ENCODE peak calls at places on chromosomes 6 and 20, in seven cellular contexts. Z is NCI-H748 treated with DMSO at 0.1 percent for 48 hours; D is activated CD8-positive, alpha-beta memory T cell treated with anti-CD3 and anti-CD28 coated beads, Interleukin-2, amount 10 ng/mL, durations not matched to agents 7 days and 5 days; I is sigmoid colon; U is stimulated activated naive CD8-positive, alpha-beta T cell treated with anti-CD3 and anti-CD28 coated beads, Interleukin-15, Interleukin-2, amounts not matched to agents 100 U/mL and 50 U/mL, for 24 hours; Q is AG08396; M is sciatic nerve. F is an unnamed sample.
A peak's percentile ranks its signal among the peaks of the same experiment; 100 is the strongest.

GRCh38 chr20:50369225-50370035 is 140.8 kb upstream of the PTPN1 start:
- DNase-seq in U (no peak), Z (no peak), D (no peak), M (no peak), Q (no peak), I (no peak), F (no peak)

GRCh38 chr6:53461041-53461656 is 83.8 kb downstream of the GCLC start:
- DNase-seq in M (no peak), U (no peak), Z (peak; percentile 94), I (no peak), Q (no peak), D (no peak), F (no peak)

GRCh38 chr20:38128691-38129090 is 36.4 kb downstream of the TGM2 start:
- DNase-seq in Q (no peak), M (peak; percentile 23), D (no peak), I (peak; percentile 46), Z (no peak), U (no peak), F (no peak)

GRCh38 chr6:163333038-163333437 is 81.5 kb upstream of the QKI start:
- DNase-seq in I (no peak), Q (no peak), D (no peak), Z (no peak), U (no peak), M (no peak), F (no peak)

GRCh38 chr20:60765821-60766403 is 486.1 kb upstream of the CDH4 start:
- DNase-seq in I (no peak), Z (no peak), Q (no peak), M (no peak), D (no peak), U (no peak), F (no peak)

GRCh38 chr6:97865612-97866011 is 582.6 kb upstream of the MMS22L start:
- DNase-seq in Z (no peak), D (no peak), I (no peak), Q (no peak), M (no peak), U (no peak), F (no peak)

GRCh38 chr6:106300944-106301343 is 24.6 kb downstream of the ATG5 start:
- DNase-seq in M (no peak), D (no peak), I (no peak), Q (peak; percentile 12), U (no peak), Z (no peak), F (no peak)

GRCh38 chr20:62942456-62942855 is 4.5 kb downstream of the GID8 start:
- DNase-seq in Q (no peak), U (no peak), M (peak; percentile 52), Z (no peak), I (no peak), D (no peak), F (no peak)

GRCh38 chr20:22833851-22834250 is 201.3 kb upstream of the SSTR4 start:
- DNase-seq in Z (no peak), U (no peak), D (no peak), M (no peak), Q (no peak), I (no peak), F (no peak)

GRCh38 chr6:1872649-1873131 is 263.0 kb downstream of the FOXC1 start:
- DNase-seq in D (no peak), Q (peak; percentile 55), M (no peak), I (no peak), Z (no peak), U (no peak), F (no peak)